ENCODE peak calls at places on chromosomes 11 and 22, in five cellular contexts. B, D, Q, J and G are unnamed samples.

GRCh38 chr11:69357458-69358397 is 63.8 kb downstream of the MYEOV start:
- DNase-seq in J (no peak), D (no peak), Q (no peak), B (no peak), G (no peak)

GRCh38 chr11:19660076-19660475 is 52.6 kb upstream of the NAV2 start:
- DNase-seq in J (peak), B (peak), D (no peak), Q (peak), G (peak)

GRCh38 chr11:112290462-112290894 is 29.8 kb upstream of the PLET1 start:
- DNase-seq in Q (no peak), D (no peak), J (no peak), B (no peak), G (no peak)

GRCh38 chr22:24305260-24305692 is 34.6 kb downstream of the SPECC1L start:
- DNase-seq in B (peak), Q (no peak), J (no peak), D (no peak), G (no peak)

GRCh38 chr22:32144875-32145274 is 14.2 kb downstream of the C22orf42 start:
- DNase-seq in B (no peak), J (no peak), D (no peak), Q (no peak), G (no peak)

GRCh38 chr11:20089796-20090653 is 70.2 kb downstream of the DBX1 start:
- DNase-seq in D (peak), B (peak), Q (no peak), J (no peak), G (no peak)

GRCh38 chr11:13329670-13330401 is 52.2 kb downstream of the BMAL1 start:
- DNase-seq in Q (no peak), D (peak), B (no peak), J (no peak), G (no peak)

GRCh38 chr11:70306586-70307033 is 36.1 kb downstream of the PPFIA1 start:
- DNase-seq in J (no peak), B (no peak), Q (no peak), D (no peak), G (no peak)

GRCh38 chr11:69307421-69307820 is 13.5 kb downstream of the MYEOV start:
- DNase-seq in Q (no peak), J (no peak), B (no peak), D (no peak), G (no peak)

GRCh38 chr22:42949159-42949558 is 65.8 kb downstream of the PACSIN2 start:
- DNase-seq in D (no peak), J (no peak), B (peak), Q (no peak), G (no peak)
- TF ChIP-seq CTCF in D (no peak), J (no peak), B (peak), Q (no peak), G (no peak)

DNA sequence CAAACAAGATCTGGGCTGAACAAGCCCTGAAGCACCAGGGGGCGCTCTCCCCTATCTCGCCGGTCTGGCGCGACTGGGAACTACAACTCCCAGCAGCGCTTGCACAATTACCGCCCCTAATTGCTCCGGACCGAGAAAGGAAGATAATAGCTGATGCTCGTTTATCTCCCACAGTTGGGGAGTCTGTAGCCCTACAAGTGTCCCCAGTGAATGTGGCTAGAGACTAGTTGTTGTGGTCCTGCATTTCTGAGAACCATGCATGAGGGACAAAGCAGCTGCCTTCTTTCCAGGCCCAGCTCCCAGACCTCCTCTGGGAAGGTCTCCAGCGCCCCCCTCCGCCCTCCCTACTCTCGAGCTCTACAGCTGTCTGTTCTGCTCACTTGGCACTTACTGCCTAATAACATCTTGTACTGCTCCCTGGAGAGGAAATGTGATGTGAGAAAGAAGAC is 34.4 kb downstream of the NRXN2 start:
- DNase-seq in D (peak), Q (peak), J (peak), B (peak), G (peak)
- H3K4me3 ChIP-seq in D (peak), Q (peak), J (peak), B (peak), G (peak)

DNA sequence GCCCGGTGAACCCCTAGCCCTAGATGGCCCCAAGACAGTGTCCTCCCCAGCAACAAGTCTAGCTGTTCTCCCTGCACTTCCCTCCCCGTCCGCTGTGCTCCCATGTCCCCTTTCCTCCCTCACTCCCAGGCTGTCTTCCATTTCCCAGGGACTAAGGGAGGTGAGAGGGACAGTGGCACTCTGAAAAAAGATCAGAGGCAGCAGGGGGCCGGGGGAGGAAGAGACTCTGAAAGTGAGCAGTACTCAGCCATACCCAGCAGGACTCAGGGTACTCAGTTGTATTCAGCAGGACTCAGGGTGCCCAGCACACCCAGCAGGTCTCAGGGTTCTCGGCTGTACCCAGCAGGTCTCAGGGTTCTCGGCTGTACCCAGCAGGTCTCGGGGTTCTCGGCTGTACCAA is 48.4 kb upstream of the THY1 start:
- DNase-seq in B (no peak), Q (no peak), J (no peak), D (no peak), G (no peak)
- TF ChIP-seq CTCF in B (no peak), Q (no peak), J (no peak), D (no peak), G (no peak)

GRCh38 chr11:102613455-102613854 is 11.7 kb downstream of the MMP20 start:
- DNase-seq in J (no peak), Q (no peak), B (no peak), D (no peak), G (no peak)
- H3K4me3 ChIP-seq in J (no peak), Q (no peak), B (no peak), D (no peak), G (no peak)

GRCh38 chr11:118927554-118928107 is 1.9 kb upstream of the BCL9L start:
- DNase-seq in D (no peak), Q (no peak), J (no peak), B (no peak), G (no peak)

GRCh38 chr11:118928108-118928869 is 2.6 kb upstream of the BCL9L start:
- DNase-seq in Q (peak), B (peak), J (peak), D (peak), G (peak)

GRCh38 chr11:118929496-118930151 is 3.9 kb upstream of the BCL9L start:
- DNase-seq in D (peak), Q (no peak), J (peak), B (peak), G (peak)

GRCh38 chr11:118930152-118930712 is 4.5 kb upstream of the BCL9L start:
- DNase-seq in J (peak), Q (no peak), B (peak), D (peak), G (peak)

GRCh38 chr11:118928870-118929495 is 3.3 kb upstream of the BCL9L start:
- DNase-seq in Q (no peak), J (no peak), D (peak), B (no peak), G (no peak)
- TF ChIP-seq CTCF in Q (no peak), J (no peak), D (no peak), B (peak), G (no peak)

DNA sequence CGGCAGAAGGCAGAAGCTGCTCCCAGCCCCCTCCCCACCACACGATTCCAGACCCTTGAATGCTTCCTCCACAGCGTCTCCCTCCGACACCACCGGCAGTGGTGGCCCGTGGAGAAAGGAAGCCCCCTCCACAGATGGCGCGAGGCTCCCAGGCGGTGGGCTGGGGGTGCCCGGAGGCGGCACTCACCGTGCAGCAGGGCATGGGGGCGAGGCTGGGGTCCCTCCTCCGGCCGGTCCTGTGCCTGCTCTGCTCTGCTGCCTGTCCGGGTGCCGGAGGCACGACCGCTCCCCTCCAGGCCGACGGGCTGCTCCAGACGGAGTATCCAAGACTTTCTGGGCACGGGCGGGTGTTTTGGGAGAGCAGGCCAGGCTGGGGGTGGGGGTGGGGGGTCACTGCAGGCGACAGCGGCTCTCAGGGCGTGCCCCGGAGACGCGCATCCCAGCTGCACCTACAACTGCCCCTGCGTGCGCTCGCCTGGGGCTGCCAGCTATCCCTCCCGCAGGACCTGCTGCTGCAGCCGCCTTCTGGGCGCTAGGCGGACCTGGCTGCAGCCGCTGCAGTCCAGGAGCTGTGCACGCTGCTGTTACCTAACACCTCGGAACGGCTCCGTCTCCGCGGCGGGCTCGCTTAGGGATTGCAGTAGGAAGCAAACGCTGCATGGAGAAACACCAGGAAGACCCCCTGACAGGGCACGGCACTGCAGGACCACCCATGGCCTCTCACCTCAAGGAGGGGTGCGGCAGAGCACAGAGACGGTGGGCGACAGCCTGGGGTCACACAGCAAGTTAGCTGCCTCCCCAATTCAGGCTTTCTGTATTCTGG is 15.2 kb downstream of the MRGPRG start:
- DNase-seq in Q (no peak), J (no peak), D (peak), B (no peak), G (no peak)
- H3K4me3 ChIP-seq in Q (no peak), J (no peak), D (peak), B (no peak), G (no peak)

GRCh38 chr22:45400046-45400445 is 13.4 kb downstream of the SMC1B start:
- DNase-seq in Q (no peak), B (no peak), J (no peak), D (no peak), G (no peak)

GRCh38 chr22:45402466-45402865 is 10.9 kb downstream of the SMC1B start:
- DNase-seq in D (no peak), Q (no peak), J (no peak), B (no peak), G (no peak)

GRCh38 chr22:45398214-45398613 is 15.2 kb downstream of the SMC1B start:
- DNase-seq in D (peak), Q (no peak), B (no peak), J (no peak), G (no peak)

GRCh38 chr22:45397806-45398205 is 15.6 kb downstream of the SMC1B start:
- DNase-seq in Q (no peak), J (peak), B (no peak), D (peak), G (no peak)
- TF ChIP-seq CTCF in Q (no peak), J (peak), B (no peak), D (peak), G (peak)

DNA sequence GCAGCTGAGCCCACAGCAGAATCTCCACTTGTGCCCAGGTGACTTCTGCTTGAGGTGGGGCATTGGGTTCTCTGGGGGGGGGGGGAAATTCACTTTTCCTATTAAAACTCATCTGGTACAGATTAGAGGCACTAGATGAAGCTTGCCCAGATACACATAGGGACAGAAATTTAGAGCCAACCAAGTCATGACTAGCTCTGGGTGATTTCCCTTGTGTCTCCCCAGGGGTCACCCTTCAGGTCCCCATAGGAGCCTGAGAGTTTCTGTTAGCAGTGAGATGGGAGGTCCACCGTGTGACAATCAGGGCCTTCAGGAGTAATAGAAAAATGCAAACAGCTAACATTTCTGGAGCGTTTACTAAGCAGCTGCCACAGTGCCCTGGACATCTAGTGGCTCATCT is 77.0 kb downstream of the NAT10 start:
- DNase-seq in B (no peak), Q (no peak), J (peak), D (no peak), G (no peak)
- H3K4me3 ChIP-seq in B (no peak), Q (no peak), J (no peak), D (no peak), G (no peak)

DNA sequence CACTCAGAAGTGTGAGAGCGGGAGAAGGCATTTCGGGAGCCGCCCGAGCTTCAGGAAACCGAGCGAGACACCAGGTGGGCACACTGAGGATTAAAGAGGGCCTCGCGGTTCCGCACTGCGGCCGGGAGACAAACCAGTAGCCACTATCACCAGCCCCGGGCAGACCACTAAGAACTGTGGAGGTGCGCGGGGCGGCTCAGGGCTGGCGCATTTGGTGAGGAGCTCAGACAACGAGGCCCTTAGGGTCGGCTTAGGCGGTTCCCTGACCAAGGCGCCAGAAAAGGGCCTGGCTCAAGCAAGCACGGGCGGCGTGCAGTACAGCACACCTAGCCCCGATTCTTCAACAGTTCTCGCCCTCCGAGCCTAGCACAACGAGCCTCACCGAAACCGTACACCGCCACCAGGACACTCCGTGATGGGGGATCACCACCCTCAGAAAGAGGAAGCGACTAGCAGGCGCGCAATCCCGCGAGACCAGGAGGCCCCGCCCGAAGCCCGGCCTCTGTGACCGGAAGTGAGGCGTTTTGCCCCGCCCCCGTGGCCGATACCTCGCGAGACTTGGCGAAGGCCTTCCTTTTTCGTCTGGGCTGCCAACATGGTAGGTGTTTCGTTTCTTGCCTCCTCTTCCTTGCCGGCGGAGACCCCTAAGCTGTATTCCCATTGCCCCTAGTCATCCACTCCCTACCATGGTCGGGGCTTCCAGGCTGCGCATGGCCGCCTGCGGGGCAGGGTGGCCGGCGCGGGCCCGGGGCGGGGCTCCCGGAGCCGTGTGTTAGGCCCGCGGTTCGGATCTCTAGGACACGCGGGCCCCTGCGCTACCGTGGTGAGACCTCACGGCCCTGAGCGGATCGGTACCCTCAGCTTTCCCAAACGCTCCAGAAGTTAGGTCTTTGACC is at the start of the genes RPL27A and TRIM66:
- DNase-seq in J (peak), D (peak), B (peak), Q (peak), G (peak)
- TF ChIP-seq CTCF in J (no peak), D (no peak), B (peak), Q (no peak), G (no peak)